ENCODE peak calls at places on chromosomes 16 and 17, in five cellular contexts. One of them, this sample, is unnamed.

GRCh38 chr16:85082553-85083050 is 29.7 kb downstream of the CIBAR2 start:
- DNase-seq in cardiac fibroblast: no peak
- DNase-seq in neural crest cell: no peak
- DNase-seq in GM13976: peak
- DNase-seq in psoas muscle: peak
- DNase-seq in this sample: no peak

GRCh38 chr16:5873221-5873620 is 775.6 kb upstream of the EEF2KMT start:
- DNase-seq in cardiac fibroblast: no peak
- DNase-seq in psoas muscle: no peak
- DNase-seq in neural crest cell: no peak
- DNase-seq in GM13976: no peak
- DNase-seq in this sample: no peak

GRCh38 chr17:73969956-73970355 is 233.5 kb upstream of the RPL38 start:
- DNase-seq in neural crest cell: no peak
- DNase-seq in cardiac fibroblast: no peak
- DNase-seq in psoas muscle: no peak
- DNase-seq in GM13976: peak
- DNase-seq in this sample: no peak

GRCh38 chr16:11783319-11784047 is 13.6 kb downstream of the ZC3H7A start:
- DNase-seq in GM13976: peak
- DNase-seq in psoas muscle: no peak
- DNase-seq in cardiac fibroblast: peak
- DNase-seq in neural crest cell: no peak
- DNase-seq in this sample: peak

GRCh38 chr16:15971435-15971805 is 22.0 kb downstream of the ABCC1 start:
- DNase-seq in GM13976: no peak
- DNase-seq in psoas muscle: no peak
- DNase-seq in cardiac fibroblast: no peak
- DNase-seq in neural crest cell: no peak
- DNase-seq in this sample: no peak

GRCh38 chr17:46201491-46201890 is 8.3 kb upstream of the KANSL1 start:
- DNase-seq in cardiac fibroblast: no peak
- DNase-seq in GM13976: no peak
- DNase-seq in psoas muscle: no peak
- DNase-seq in neural crest cell: no peak
- DNase-seq in this sample: no peak

GRCh38 chr17:14745122-14745521 is 444.2 kb downstream of the HS3ST3B1 start:
- DNase-seq in GM13976: no peak
- DNase-seq in neural crest cell: no peak
- DNase-seq in psoas muscle: no peak
- DNase-seq in cardiac fibroblast: peak
- DNase-seq in this sample: no peak

GRCh38 chr16:85389679-85390470 is 223.2 kb upstream of the GSE1 start:
- DNase-seq in psoas muscle: peak
- DNase-seq in cardiac fibroblast: no peak
- DNase-seq in GM13976: no peak
- DNase-seq in neural crest cell: no peak
- DNase-seq in this sample: no peak

GRCh38 chr17:19978206-19978802 is 676 bp upstream of the AKAP10 start:
- DNase-seq in neural crest cell: no peak
- DNase-seq in GM13976: peak
- DNase-seq in cardiac fibroblast: no peak
- DNase-seq in psoas muscle: no peak
- DNase-seq in this sample: peak

GRCh38 chr16:10408824-10409381 is 23.0 kb downstream of the ATF7IP2 start:
- DNase-seq in psoas muscle: no peak
- DNase-seq in GM13976: no peak
- DNase-seq in neural crest cell: no peak
- DNase-seq in cardiac fibroblast: peak
- DNase-seq in this sample: no peak

GRCh38 chr17:50963139-50963538 is 97.0 kb upstream of the TOB1 start:
- DNase-seq in psoas muscle: no peak
- DNase-seq in neural crest cell: no peak
- DNase-seq in cardiac fibroblast: peak
- DNase-seq in GM13976: no peak
- DNase-seq in this sample: no peak

GRCh38 chr17:77736207-77736600 is 222.3 kb upstream of the TNRC6C start:
- DNase-seq in psoas muscle: no peak
- DNase-seq in GM13976: no peak
- DNase-seq in neural crest cell: no peak
- DNase-seq in cardiac fibroblast: no peak
- DNase-seq in this sample: no peak
- TF ChIP-seq CTCF in psoas muscle: no peak
- TF ChIP-seq CTCF in GM13976: no peak
- TF ChIP-seq CTCF in neural crest cell: no peak
- TF ChIP-seq CTCF in cardiac fibroblast: no peak
- TF ChIP-seq CTCF in this sample: no peak

DNA sequence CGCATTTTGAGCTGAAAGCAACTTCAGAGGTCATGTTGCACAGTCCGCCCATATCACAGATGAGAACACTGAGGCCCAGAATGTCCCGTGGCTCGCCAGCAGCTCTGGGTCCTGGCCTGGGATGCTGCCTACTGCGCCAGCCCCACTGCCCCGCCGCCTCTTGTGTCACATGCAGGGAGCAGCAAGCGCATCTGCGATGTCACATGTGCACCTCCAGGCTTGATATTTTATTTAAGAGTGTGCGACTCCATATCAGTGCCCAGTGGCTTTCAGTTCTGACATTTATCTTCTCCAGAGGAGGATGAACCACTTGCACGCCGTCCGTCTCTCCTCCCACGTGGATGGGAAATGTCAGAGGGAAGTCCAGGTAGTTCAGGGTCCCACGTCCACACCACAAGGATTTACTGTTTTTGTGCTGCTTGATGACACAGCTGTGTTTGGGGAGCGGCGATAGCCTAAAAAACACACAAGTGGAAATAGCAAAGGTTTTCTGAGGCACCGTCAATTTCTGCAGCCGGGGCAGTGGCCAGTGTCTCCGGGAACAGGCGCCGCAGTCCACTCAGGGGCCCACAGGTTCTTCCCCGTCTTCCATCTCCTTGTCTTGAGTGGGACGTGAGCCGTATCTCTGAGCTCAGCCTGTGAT is 7.0 kb upstream of the RBFOX3 start:
- DNase-seq in neural crest cell: no peak
- DNase-seq in cardiac fibroblast: no peak
- DNase-seq in GM13976: no peak
- DNase-seq in psoas muscle: peak
- DNase-seq in this sample: no peak
- TF ChIP-seq CTCF in neural crest cell: no peak
- TF ChIP-seq CTCF in cardiac fibroblast: no peak
- TF ChIP-seq CTCF in GM13976: no peak
- TF ChIP-seq CTCF in psoas muscle: no peak
- TF ChIP-seq CTCF in this sample: no peak

GRCh38 chr16:13892301-13892700 is 27.7 kb upstream of the ERCC4 start:
- DNase-seq in cardiac fibroblast: no peak
- DNase-seq in psoas muscle: no peak
- DNase-seq in GM13976: no peak
- DNase-seq in neural crest cell: no peak
- DNase-seq in this sample: no peak

GRCh38 chr16:13895516-13895915 is 24.4 kb upstream of the ERCC4 start:
- DNase-seq in GM13976: no peak
- DNase-seq in neural crest cell: no peak
- DNase-seq in psoas muscle: no peak
- DNase-seq in cardiac fibroblast: no peak
- DNase-seq in this sample: no peak

GRCh38 chr16:13898233-13898632 is 21.7 kb upstream of the ERCC4 start:
- DNase-seq in GM13976: no peak
- DNase-seq in neural crest cell: no peak
- DNase-seq in cardiac fibroblast: no peak
- DNase-seq in psoas muscle: no peak
- DNase-seq in this sample: no peak

GRCh38 chr16:13897806-13898205 is 22.1 kb upstream of the ERCC4 start:
- DNase-seq in psoas muscle: no peak
- DNase-seq in cardiac fibroblast: no peak
- DNase-seq in neural crest cell: no peak
- DNase-seq in GM13976: no peak
- DNase-seq in this sample: no peak

DNA sequence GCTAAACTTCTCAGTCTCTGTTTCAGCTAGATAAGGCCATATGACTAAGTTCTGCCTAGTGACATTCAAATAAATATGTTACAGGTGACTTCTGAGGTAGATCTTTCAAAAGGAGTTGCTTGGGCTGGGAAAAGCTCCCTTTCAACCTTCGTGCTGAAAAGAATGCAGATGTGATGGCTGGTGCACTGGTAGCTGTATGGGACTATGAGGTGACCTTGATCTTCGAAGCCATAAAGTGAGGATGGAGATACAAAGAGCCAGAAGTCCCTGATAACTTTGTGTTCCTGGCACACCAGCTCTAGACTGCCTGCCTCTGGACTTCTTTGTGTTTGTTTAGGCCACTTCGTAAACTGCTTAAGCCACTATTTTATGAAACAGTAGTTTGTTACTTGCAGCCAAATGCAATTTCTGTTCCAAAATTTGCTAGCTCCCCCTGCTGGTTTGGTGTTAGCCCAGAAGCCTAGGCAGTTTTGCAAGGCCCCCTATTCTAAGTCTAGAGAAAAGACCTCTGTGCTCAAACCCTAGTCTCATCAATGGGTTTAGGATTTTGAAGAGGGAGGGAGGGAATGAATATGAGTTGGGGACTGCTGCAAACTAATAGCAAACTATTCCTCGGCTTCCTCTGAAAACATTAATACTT is 23.3 kb upstream of the ERCC4 start:
- DNase-seq in psoas muscle: no peak
- DNase-seq in cardiac fibroblast: no peak
- DNase-seq in GM13976: no peak
- DNase-seq in neural crest cell: no peak
- DNase-seq in this sample: no peak
- TF ChIP-seq CTCF in psoas muscle: no peak
- TF ChIP-seq CTCF in cardiac fibroblast: peak
- TF ChIP-seq CTCF in GM13976: no peak
- TF ChIP-seq CTCF in neural crest cell: peak
- TF ChIP-seq CTCF in this sample: peak

GRCh38 chr16:69112285-69113129 is 7.1 kb downstream of the HAS3 start:
- DNase-seq in cardiac fibroblast: peak
- DNase-seq in neural crest cell: peak
- DNase-seq in psoas muscle: peak
- DNase-seq in GM13976: peak
- DNase-seq in this sample: peak
- TF ChIP-seq CTCF in cardiac fibroblast: peak
- TF ChIP-seq CTCF in neural crest cell: peak
- TF ChIP-seq CTCF in psoas muscle: peak
- TF ChIP-seq CTCF in GM13976: peak
- TF ChIP-seq CTCF in this sample: peak

DNA sequence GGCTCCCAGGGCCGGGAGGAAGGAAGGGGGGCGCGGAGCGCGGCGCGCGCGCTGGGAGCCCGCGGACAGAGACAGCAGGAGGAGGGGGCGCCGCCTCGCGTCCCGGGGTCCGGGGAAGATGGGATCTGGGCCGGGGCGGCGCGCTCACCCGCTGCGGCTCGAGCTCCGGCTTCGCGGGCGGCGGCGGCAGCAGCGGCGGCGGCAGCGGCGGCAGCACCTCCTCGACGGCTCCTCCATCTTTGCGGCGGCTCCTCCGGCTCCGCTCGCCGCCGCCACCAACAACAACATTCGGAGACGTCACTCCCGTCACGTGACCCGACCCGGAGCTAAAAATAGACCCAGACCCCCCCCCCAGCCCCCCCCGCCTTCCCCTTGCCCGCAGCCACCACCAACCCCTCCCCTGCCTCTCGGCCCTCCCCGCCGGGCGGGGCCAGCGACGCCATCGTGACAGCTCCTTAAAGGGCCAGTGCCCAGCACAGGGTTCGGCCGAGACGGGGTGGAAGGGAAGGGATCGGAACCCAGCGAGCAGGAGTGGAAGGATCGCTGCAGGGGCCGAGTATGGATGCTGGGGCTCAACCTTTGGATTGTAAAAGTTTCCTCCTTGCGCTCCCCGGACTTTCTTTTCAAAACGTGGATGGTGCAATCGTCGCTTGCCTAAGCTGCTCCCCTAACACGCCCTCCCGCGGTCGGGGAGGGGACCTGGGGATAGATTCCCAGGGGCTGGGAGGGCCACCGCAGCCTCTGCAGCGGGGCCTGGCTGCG is at the start of gene HDAC5:
- DNase-seq in psoas muscle: peak
- DNase-seq in neural crest cell: peak
- DNase-seq in GM13976: peak
- DNase-seq in cardiac fibroblast: peak
- DNase-seq in this sample: peak
- TF ChIP-seq CTCF in psoas muscle: peak
- TF ChIP-seq CTCF in neural crest cell: peak
- TF ChIP-seq CTCF in GM13976: peak
- TF ChIP-seq CTCF in cardiac fibroblast: peak
- TF ChIP-seq CTCF in this sample: no peak

DNA sequence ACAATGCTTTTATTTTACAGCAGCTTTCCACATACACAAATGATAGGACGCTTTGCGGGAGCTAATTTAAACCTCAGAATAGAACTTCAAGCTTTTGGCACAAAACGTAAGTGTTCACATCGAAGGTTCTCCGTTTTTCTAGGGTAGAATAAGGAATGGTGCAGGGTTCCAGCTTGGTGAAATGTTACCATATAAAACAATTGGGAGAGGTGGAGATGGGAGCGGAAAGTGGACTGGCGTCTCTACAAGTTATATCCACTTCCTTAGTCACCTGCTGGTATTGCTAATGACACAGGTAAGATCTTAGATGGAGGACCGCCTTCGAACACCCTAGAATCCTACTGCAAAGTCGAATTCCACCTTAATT is 1.7 kb upstream of the NXN start:
- DNase-seq in cardiac fibroblast: no peak
- DNase-seq in neural crest cell: no peak
- DNase-seq in psoas muscle: no peak
- DNase-seq in GM13976: no peak
- DNase-seq in this sample: no peak
- TF ChIP-seq CTCF in cardiac fibroblast: no peak
- TF ChIP-seq CTCF in neural crest cell: peak
- TF ChIP-seq CTCF in psoas muscle: no peak
- TF ChIP-seq CTCF in GM13976: no peak
- TF ChIP-seq CTCF in this sample: no peak

GRCh38 chr16:67086829-67087228 is 22.9 kb upstream of the PHAF1 start:
- DNase-seq in cardiac fibroblast: peak
- DNase-seq in psoas muscle: no peak
- DNase-seq in neural crest cell: no peak
- DNase-seq in GM13976: no peak
- DNase-seq in this sample: no peak

GRCh38 chr16:67087291-67087690 is 22.4 kb upstream of the PHAF1 start:
- DNase-seq in psoas muscle: no peak
- DNase-seq in neural crest cell: no peak
- DNase-seq in cardiac fibroblast: no peak
- DNase-seq in GM13976: no peak
- DNase-seq in this sample: no peak

GRCh38 chr16:67082100-67082499 is 27.6 kb upstream of the PHAF1 start:
- DNase-seq in psoas muscle: no peak
- DNase-seq in neural crest cell: no peak
- DNase-seq in cardiac fibroblast: no peak
- DNase-seq in GM13976: no peak
- DNase-seq in this sample: no peak

GRCh38 chr16:67084345-67085028 is 25.3 kb upstream of the PHAF1 start:
- DNase-seq in neural crest cell: no peak
- DNase-seq in GM13976: no peak
- DNase-seq in cardiac fibroblast: peak
- DNase-seq in psoas muscle: no peak
- DNase-seq in this sample: no peak

GRCh38 chr16:67082891-67083290 is 26.9 kb upstream of the PHAF1 start:
- DNase-seq in cardiac fibroblast: no peak
- DNase-seq in GM13976: no peak
- DNase-seq in neural crest cell: no peak
- DNase-seq in psoas muscle: no peak
- DNase-seq in this sample: no peak
- TF ChIP-seq CTCF in cardiac fibroblast: no peak
- TF ChIP-seq CTCF in GM13976: no peak
- TF ChIP-seq CTCF in neural crest cell: no peak
- TF ChIP-seq CTCF in psoas muscle: no peak
- TF ChIP-seq CTCF in this sample: no peak